ENCODE peak calls at places on chromosomes 2 and 18, in five cellular contexts. S is Calu3, F is tibial artery, B is type B pancreatic cell, H is neural crest cell. Z is an unnamed sample.

GRCh38 chr18:34771958-34772357 is 61.9 kb downstream of the DTNA start:
- DNase-seq in S (no peak), F (no peak), H (no peak), B (no peak), Z (no peak)

GRCh38 chr2:84946204-84947009 is 24.6 kb upstream of the KCMF1 start:
- DNase-seq in S (peak), H (no peak), B (no peak), F (no peak), Z (no peak)

GRCh38 chr2:121219866-121220265 is 65.1 kb downstream of the TFCP2L1 start:
- DNase-seq in S (no peak), H (no peak), F (no peak), B (no peak), Z (no peak)

GRCh38 chr2:120441744-120442471 is 96.0 kb downstream of the INHBB start:
- DNase-seq in H (peak), S (peak), B (no peak), F (no peak), Z (peak)

GRCh38 chr2:12797815-12798214 is 81.1 kb downstream of the TRIB2 start:
- DNase-seq in H (no peak), S (no peak), B (no peak), F (no peak), Z (no peak)

GRCh38 chr2:221077241-221077640 is 494.9 kb downstream of the EPHA4 start:
- DNase-seq in F (no peak), S (no peak), H (no peak), B (no peak), Z (no peak)

GRCh38 chr2:121151311-121152109 is 133.5 kb downstream of the TFCP2L1 start:
- DNase-seq in S (peak), B (no peak), F (no peak), H (no peak), Z (no peak)

GRCh38 chr2:150596071-150596470 is 108.6 kb upstream of the RND3 start:
- DNase-seq in H (no peak), S (no peak), F (no peak), B (no peak), Z (no peak)

GRCh38 chr2:142100967-142101366 is 29.8 kb downstream of the LRP1B start:
- DNase-seq in H (no peak), F (no peak), S (peak), B (no peak), Z (no peak)

GRCh38 chr2:219252900-219253752 is at the start of gene TUBA4B:
- DNase-seq in H (no peak), S (peak), F (no peak), B (no peak), Z (peak)

GRCh38 chr2:74080346-74080745 is 67.4 kb downstream of the BOLA3 start:
- DNase-seq in H (no peak), B (no peak), F (no peak), S (no peak), Z (no peak)
- TF ChIP-seq CTCF in H (no peak), B (no peak), F (no peak), S (no peak), Z (no peak)

DNA sequence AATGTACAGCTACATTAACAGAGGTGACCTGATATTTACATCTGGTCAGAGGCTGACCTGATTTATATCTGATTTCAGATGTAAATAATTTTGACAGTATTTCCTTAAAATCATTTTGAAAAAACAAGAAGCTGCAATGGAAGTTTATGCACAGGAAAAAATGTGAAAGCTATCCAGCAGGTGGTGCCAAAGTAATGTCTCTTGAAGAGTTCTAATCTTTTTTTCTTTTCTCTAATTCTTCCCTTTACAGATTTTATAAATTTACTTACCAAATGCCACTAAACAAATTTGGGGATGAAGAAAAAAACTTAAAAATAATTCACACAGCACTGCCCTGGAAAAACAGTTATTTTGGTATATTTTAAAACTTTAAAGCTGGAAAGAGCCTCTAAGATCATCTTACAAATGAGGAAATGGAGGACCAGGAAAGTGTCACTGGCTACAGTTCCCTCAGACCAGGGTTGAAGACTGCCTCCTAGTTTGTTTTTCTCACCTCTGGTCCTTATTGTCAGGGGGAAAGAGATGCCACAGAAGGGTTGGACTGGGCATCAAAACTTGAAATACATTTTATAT is 16.4 kb upstream of the FBLN7 start:
- DNase-seq in S (peak), H (peak), B (no peak), F (no peak), Z (no peak)
- TF ChIP-seq CTCF in S (no peak), H (peak), B (peak), F (peak), Z (peak)

DNA sequence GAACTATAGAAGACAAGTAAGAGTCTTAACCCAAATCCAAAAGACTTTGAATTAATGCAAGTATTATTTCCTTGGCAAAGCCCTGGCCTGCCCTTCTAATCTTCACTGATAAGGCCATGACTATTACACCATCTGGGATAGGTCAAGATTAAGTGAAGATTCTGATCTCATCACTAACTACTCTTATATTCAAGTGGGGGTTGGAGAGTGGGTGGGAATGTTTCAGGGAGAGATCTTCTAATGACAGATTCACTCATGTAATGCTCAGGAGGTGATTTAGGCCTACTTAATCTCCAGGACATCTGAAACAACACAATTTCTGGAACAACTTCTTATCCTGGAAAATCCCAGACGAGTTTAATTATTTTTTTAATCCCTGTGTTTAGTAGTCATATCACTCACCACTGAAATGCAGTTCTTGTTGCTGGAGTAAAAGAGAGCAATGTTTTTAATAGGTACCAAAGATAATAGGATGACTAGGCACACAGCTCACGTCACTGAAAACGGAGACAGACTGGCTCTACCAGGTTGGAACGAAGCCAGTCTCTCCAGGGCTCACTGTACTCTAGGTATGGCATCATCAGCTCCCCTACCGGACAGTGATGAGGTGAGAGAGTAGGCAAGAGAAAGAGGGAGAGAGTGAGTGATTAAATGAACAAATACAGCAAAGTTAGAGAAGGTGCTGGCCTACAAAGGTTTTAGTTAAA is 133.1 kb downstream of the NCKAP5 start:
- DNase-seq in B (no peak), S (peak), H (no peak), F (no peak), Z (no peak)
- TF ChIP-seq CTCF in B (no peak), S (no peak), H (no peak), F (no peak), Z (no peak)

GRCh38 chr2:9335322-9335754 is 88.0 kb downstream of the ITGB1BP1 start:
- DNase-seq in S (no peak), F (no peak), B (no peak), H (no peak), Z (no peak)

GRCh38 chr2:9332853-9333245 is 90.5 kb downstream of the ITGB1BP1 start:
- DNase-seq in F (no peak), B (no peak), S (no peak), H (no peak), Z (no peak)

GRCh38 chr2:9334722-9335121 is 88.6 kb downstream of the ITGB1BP1 start:
- DNase-seq in S (no peak), B (no peak), H (no peak), F (no peak), Z (no peak)

GRCh38 chr2:9332136-9332852 is 91.0 kb downstream of the ITGB1BP1 start:
- DNase-seq in S (no peak), B (no peak), F (no peak), H (no peak), Z (no peak)

GRCh38 chr2:9333591-9334171 is 89.6 kb downstream of the ITGB1BP1 start:
- DNase-seq in F (peak), H (no peak), S (peak), B (peak), Z (peak)
- TF ChIP-seq CTCF in F (peak), H (peak), S (peak), B (peak), Z (peak)

GRCh38 chr2:35871672-35872071 is 483.9 kb upstream of the CRIM1 start:
- DNase-seq in S (no peak), H (no peak), B (no peak), F (no peak), Z (no peak)

GRCh38 chr2:35873921-35874320 is 481.7 kb upstream of the CRIM1 start:
- DNase-seq in S (no peak), F (no peak), H (no peak), B (no peak), Z (no peak)
- TF ChIP-seq CTCF in S (no peak), F (no peak), H (no peak), B (peak), Z (no peak)

DNA sequence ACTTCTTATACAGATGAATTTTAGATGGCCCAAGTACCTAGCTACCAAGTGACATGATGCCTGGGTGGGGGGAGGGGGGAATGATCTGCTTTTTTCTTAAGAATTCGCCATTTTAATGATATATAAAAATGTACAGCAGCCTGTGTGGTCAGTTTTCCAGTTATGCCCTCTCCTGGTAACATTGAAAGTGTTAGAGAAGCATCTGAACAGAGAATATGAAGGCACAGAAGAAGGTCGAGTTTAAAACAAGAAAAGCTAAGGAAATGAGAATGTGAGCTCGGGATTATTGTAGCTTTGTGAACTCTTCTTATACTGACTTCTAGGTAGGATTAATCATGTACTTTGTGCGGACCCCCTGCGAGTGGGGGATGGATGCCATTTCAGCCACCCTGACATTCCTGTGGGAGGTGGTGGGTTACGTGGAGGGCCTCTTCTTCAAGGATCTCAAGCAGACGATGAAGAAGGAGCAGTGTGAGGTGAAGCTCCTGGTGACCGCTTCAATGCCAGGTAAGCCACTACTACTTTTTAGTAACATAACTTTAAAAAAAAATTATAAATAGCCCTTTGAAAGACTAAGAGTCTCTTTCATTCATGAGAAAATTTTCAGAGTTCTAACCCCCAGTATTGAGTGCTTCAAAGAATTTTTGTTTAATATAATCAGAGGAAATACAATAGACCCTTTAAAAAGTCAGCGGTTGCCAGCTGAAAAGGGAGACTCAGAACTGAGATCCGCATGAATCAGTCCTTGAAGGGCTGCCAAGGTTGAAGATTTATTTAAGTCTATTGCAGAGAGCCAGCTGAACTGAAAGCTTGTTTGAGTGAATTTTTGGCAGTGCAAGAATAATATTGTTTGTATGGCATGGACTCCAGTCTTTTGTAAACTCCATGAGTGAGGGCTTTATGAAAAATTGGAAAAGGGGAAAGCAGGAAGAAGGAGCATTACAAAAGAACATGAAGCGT is 68.7 kb upstream of the RPE start:
- DNase-seq in S (peak), F (no peak), B (no peak), H (no peak), Z (no peak)
- TF ChIP-seq CTCF in S (no peak), F (no peak), B (peak), H (no peak), Z (no peak)